ENCODE peak calls at places on chromosomes 6 and 20, in five cellular contexts. I is K562; J is retina; C is effector memory CD4-positive, alpha-beta T cell; S is Caki2. O is an unnamed sample.

GRCh38 chr20:33604991-33605370 is 57.1 kb upstream of the C20orf144 start:
- DNase-seq in I (no peak), C (no peak), J (no peak), S (no peak), O (no peak)

GRCh38 chr20:51348866-51349265 is 193.7 kb downstream of the NFATC2 start:
- DNase-seq in C (no peak), I (no peak), S (no peak), J (no peak), O (no peak)

GRCh38 chr6:4280721-4281120 is 145.3 kb upstream of the ECI2 start:
- DNase-seq in C (no peak), J (no peak), S (peak; percentile 71), I (no peak), O (no peak)

GRCh38 chr6:130466744-130467052 is 100.9 kb downstream of the TMEM200A start:
- DNase-seq in S (no peak), C (no peak), J (peak; percentile 14), I (no peak), O (no peak)

GRCh38 chr6:122620902-122621301 is 10.7 kb downstream of the PKIB start:
- DNase-seq in I (no peak), J (no peak), C (no peak), S (peak; percentile 14), O (no peak)

GRCh38 chr6:20021795-20022194 is 184.6 kb downstream of the ID4 start:
- DNase-seq in S (no peak), J (no peak), I (no peak), C (no peak), O (no peak)

GRCh38 chr6:156848533-156848932 is 71.4 kb downstream of the ARID1B start:
- DNase-seq in J (peak; percentile 65), S (no peak), I (no peak), C (no peak), O (peak; percentile 84)

GRCh38 chr6:89430563-89430962 is 2.4 kb upstream of the ANKRD6 start:
- DNase-seq in I (no peak), J (peak; percentile 63), C (no peak), S (no peak), O (no peak)

GRCh38 chr20:58880994-58881752 is 28.7 kb downstream of the GNAS start:
- DNase-seq in J (no peak), S (no peak), C (no peak), I (no peak), O (no peak)

GRCh38 chr20:61951695-61952533 is 113.8 kb downstream of the TAF4 start:
- DNase-seq in J (peak; percentile 83), S (peak; percentile 35), C (no peak), I (peak; percentile 63), O (no peak)

GRCh38 chr20:348972-349841 is 2.3 kb downstream of the NRSN2 start:
- DNase-seq in S (no peak), J (no peak), C (no peak), I (no peak), O (no peak)

GRCh38 chr20:13800728-13801134 is 15.9 kb downstream of the NDUFAF5 start:
- DNase-seq in I (no peak), C (no peak), J (no peak), S (peak; percentile 80), O (peak; percentile 43)

GRCh38 chr6:49430866-49431265 is 32.2 kb downstream of the MMUT start:
- DNase-seq in C (no peak), J (no peak), S (no peak), I (no peak), O (no peak)

GRCh38 chr20:46188866-46189265 is 70.8 kb downstream of the CD40 start:
- DNase-seq in C (no peak), J (no peak), S (no peak), I (no peak), O (no peak)

GRCh38 chr6:96562886-96563285 is at the start of gene FHL5:
- DNase-seq in I (no peak), J (no peak), C (no peak), S (no peak), O (no peak)

GRCh38 chr6:100753421-100753820 is 127.7 kb downstream of the ASCC3 start:
- DNase-seq in C (no peak), J (no peak), I (no peak), S (no peak), O (no peak)

GRCh38 chr20:36461600-36462439 is 79.5 kb upstream of the MYL9 start:
- DNase-seq in S (peak; percentile 17), J (peak; percentile 65), C (peak; percentile 15), I (peak; percentile 76), O (peak; percentile 86)

GRCh38 chr6:15389759-15390723 is 144.2 kb downstream of the JARID2 start:
- DNase-seq in C (no peak), I (peak; percentile 46), J (peak; percentile 87), S (peak; percentile 52), O (no peak)

GRCh38 chr20:33299111-33299603 is 16.1 kb downstream of the BPIFB1 start:
- DNase-seq in J (peak; percentile 82), I (peak; percentile 90), C (peak; percentile 39), S (peak; percentile 56), O (peak; percentile 36)

GRCh38 chr6:24574809-24575208 is 71.2 kb downstream of the KIAA0319 start:
- DNase-seq in I (no peak), C (no peak), J (no peak), S (no peak), O (no peak)

GRCh38 chr20:49343246-49343645 is 65.4 kb upstream of the ZNFX1 start:
- DNase-seq in C (no peak), I (no peak), S (no peak), J (no peak), O (no peak)

GRCh38 chr6:152189736-152190135 is 382.3 kb downstream of the ESR1 start:
- DNase-seq in C (no peak), S (no peak), I (no peak), J (no peak), O (no peak)

GRCh38 chr20:35465976-35466375 is 10.6 kb downstream of the CEP250 start:
- DNase-seq in I (no peak), C (no peak), J (no peak), S (no peak), O (no peak)

GRCh38 chr20:51412991-51413471 is 129.5 kb downstream of the NFATC2 start:
- DNase-seq in J (peak; percentile 13), S (no peak), C (no peak), I (no peak), O (peak; percentile 58)

GRCh38 chr6:138772596-138773176 is 883 bp upstream of the CCDC28A start:
- DNase-seq in S (no peak), C (no peak), I (peak; percentile 29), J (no peak), O (no peak)

GRCh38 chr6:69732045-69732444 is 64.8 kb downstream of the LMBRD1 start:
- DNase-seq in I (no peak), S (no peak), J (no peak), C (no peak), O (no peak)

GRCh38 chr6:43575772-43576551 is at the start of the genes POLH and XPO5:
- DNase-seq in S (peak; percentile 90), J (peak; percentile 96), I (peak; percentile 99), C (peak; percentile 86), O (peak; percentile 94)

GRCh38 chr6:23533954-23534725 is 591.9 kb upstream of the NRSN1 start:
- DNase-seq in S (no peak), I (no peak), C (no peak), J (peak; percentile 43), O (no peak)

GRCh38 chr6:118772886-118773285 is 121.1 kb upstream of the ASF1A start:
- DNase-seq in I (no peak), C (no peak), S (no peak), J (no peak), O (no peak)

GRCh38 chr6:87393026-87393622 is 14.6 kb upstream of the CFAP206 start:
- DNase-seq in I (peak; percentile 51), S (peak; percentile 63), J (peak; percentile 63), C (no peak), O (no peak)

GRCh38 chr6:5411414-5411813 is 150.1 kb downstream of the FARS2 start:
- DNase-seq in J (no peak), C (no peak), I (no peak), S (no peak), O (no peak)

GRCh38 chr6:18154507-18155272 is at the start of gene TPMT:
- DNase-seq in I (no peak), S (no peak), J (peak; percentile 89), C (no peak), O (peak; percentile 38)

O was measured in tibial artery.